ENCODE peak calls at places on chromosomes 1 and 21, in ten cellular contexts. S, T, N, I, X, L, O, H, Z and P are unnamed samples.

GRCh38 chr1:178910023-178910422 is 39.1 kb upstream of the ANGPTL1 start:
- DNase-seq in L (no peak), H (no peak), Z (no peak), T (no peak), N (no peak), I (no peak), O (no peak), S (no peak), X (no peak), P (no peak)

GRCh38 chr1:58727363-58727762 is 27.5 kb upstream of the MYSM1 start:
- DNase-seq in L (no peak), T (peak; percentile 30), N (no peak), H (no peak), O (peak; percentile 85), Z (no peak), S (peak; percentile 89), I (no peak), X (no peak), P (peak; percentile 82)

GRCh38 chr1:162080472-162081015 is 11.1 kb downstream of the NOS1AP start:
- DNase-seq in S (no peak), L (no peak), Z (no peak), H (no peak), N (no peak), I (no peak), O (no peak), T (no peak), X (no peak), P (no peak)

GRCh38 chr21:22743085-22743484 is 1744.9 kb downstream of the NCAM2 start:
- DNase-seq in N (no peak), I (no peak), H (no peak), Z (no peak), O (no peak), S (no peak), L (no peak), X (no peak), T (no peak), P (no peak)

GRCh38 chr1:78223417-78224215 is 177.8 kb downstream of the GIPC2 start:
- DNase-seq in I (no peak), Z (no peak), X (no peak), N (no peak), S (peak; percentile 64), H (no peak), L (no peak), T (no peak), O (peak; percentile 59), P (peak; percentile 86)

GRCh38 chr21:45487891-45488600 is 54.2 kb downstream of the SLC19A1 start:
- DNase-seq in O (no peak), I (no peak), H (no peak), L (no peak), S (no peak), X (no peak), Z (no peak), N (no peak), T (no peak), P (no peak)

GRCh38 chr1:145956776-145957442 is 908 bp downstream of the LIX1L start:
- DNase-seq in H (no peak), X (no peak), T (no peak), I (no peak), O (peak; percentile 48), N (peak; percentile 72), Z (no peak), S (peak; percentile 38), L (no peak), P (no peak)

GRCh38 chr1:210905944-210906453 is 227.9 kb downstream of the KCNH1 start:
- DNase-seq in X (no peak), O (no peak), Z (no peak), N (no peak), L (no peak), S (no peak), H (no peak), T (no peak), I (no peak), P (no peak)

GRCh38 chr1:24491577-24492360 is 10.9 kb upstream of the RCAN3 start:
- DNase-seq in X (no peak), L (no peak), T (no peak), N (no peak), O (peak; percentile 25), H (no peak), Z (no peak), I (peak; percentile 66), S (no peak), P (no peak)

GRCh38 chr1:27527223-27527856 is 37.4 kb upstream of the WASF2 start:
- DNase-seq in N (peak; percentile 85), H (peak; percentile 60), T (peak; percentile 76), X (peak; percentile 64), S (peak; percentile 85), L (peak; percentile 69), Z (no peak), I (peak; percentile 91), O (peak; percentile 57), P (no peak)
- H3K4me3 ChIP-seq in N (peak overlapping the region; percentile 43), H (peak overlapping the region; percentile 46), T (peak overlapping the region; percentile 29), X (peak overlapping the region; percentile 37), S (no peak overlapping the region), L (no peak overlapping the region), Z (peak overlapping the region; percentile 50), I (peak overlapping the region; percentile 78), O (no peak overlapping the region), P (peak overlapping the region; percentile 62)

GRCh38 chr1:172401907-172402306 is 18.6 kb upstream of the C1orf105 start:
- DNase-seq in T (no peak), S (no peak), O (no peak), H (no peak), L (no peak), N (no peak), X (no peak), I (peak; percentile 74), Z (no peak), P (no peak)
- TF ChIP-seq CTCF in T (no peak), S (peak; percentile 8), O (peak; percentile 13), H (no peak), L (no peak), N (no peak), X (no peak), I (peak; percentile 71), Z (no peak), P (peak; percentile 35)

GRCh38 chr1:42942444-42942843 is 16.2 kb downstream of the SLC2A1 start:
- DNase-seq in H (no peak), S (no peak), N (no peak), I (no peak), X (no peak), Z (no peak), L (peak; percentile 52), O (no peak), T (no peak), P (no peak)

GRCh38 chr1:42943728-42944127 is 14.9 kb downstream of the SLC2A1 start:
- DNase-seq in H (no peak), Z (no peak), L (no peak), S (no peak), I (no peak), X (no peak), N (no peak), O (no peak), T (no peak), P (no peak)

GRCh38 chr1:42943166-42943565 is 15.5 kb downstream of the SLC2A1 start:
- DNase-seq in L (peak; percentile 82), X (peak; percentile 82), Z (no peak), N (no peak), S (no peak), T (peak; percentile 96), H (peak; percentile 48), O (no peak), I (no peak), P (no peak)

GRCh38 chr1:42945171-42945570 is 13.5 kb downstream of the SLC2A1 start:
- DNase-seq in L (no peak), S (no peak), T (no peak), X (no peak), N (no peak), H (no peak), Z (no peak), I (no peak), O (no peak), P (no peak)

DNA sequence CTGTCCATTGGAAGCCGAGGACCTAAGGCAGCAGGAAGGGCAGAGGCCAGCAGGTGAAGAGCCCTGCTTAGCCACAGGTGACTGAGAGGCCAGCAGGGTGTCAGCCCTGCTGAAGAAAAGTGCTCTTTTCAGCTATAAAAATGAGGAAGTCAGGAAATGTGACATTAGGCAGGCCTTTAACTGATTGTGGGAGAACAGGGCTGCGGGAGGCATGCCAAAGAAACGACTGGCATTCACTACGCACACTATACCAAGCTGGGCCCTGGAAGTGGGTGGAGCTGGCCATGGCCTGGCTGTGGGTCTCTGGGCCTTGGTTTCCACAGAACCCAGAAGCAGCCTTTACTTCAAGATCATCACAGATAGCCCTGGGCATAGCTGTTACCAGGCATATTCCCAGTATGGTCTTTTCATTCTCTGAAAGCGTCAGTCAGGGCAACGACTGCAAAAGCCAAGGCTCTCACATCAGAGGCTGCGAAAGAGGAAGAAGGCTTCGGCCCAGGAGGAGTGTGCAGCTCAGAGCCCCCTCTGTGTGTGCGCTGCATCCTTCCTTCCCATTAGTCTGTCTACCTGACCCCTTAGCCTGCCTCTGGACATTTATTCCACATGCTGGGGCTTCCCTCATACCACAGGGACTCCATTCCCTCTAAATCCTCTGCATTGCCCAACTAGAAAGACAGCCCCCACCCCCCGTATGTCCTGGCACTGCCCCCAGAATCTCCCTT is 14.3 kb downstream of the SLC2A1 start:
- DNase-seq in O (no peak), Z (peak; percentile 70), N (no peak), T (peak; percentile 76), X (peak; percentile 78), L (peak; percentile 73), H (no peak), S (no peak), I (no peak), P (no peak)
- H3K4me3 ChIP-seq in O (no peak overlapping the region), Z (no peak overlapping the region), N (no peak overlapping the region), T (no peak overlapping the region), X (no peak overlapping the region), L (no peak overlapping the region), H (peak overlapping the region; percentile 0), S (no peak overlapping the region), I (no peak overlapping the region), P (no peak overlapping the region)

DNA sequence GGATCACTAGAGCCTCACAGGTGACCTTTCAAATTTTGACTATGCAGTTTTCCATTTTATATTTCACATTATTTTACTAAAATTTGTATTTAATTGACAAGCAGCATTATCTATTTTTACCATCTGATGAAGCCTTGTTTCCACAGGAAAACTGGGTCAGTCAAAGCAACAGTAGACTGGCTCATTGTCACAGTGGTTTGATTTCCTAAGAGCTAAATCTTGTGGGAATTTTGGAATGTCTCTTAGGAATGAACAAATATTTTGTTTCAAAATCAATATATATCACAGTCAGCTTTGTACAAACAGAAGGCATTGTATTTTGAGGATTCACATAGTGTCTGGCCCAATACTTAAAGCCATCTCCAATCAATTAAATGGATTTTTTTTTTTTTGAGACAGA is 152.6 kb upstream of the RNPC3 start:
- DNase-seq in T (no peak), O (peak; percentile 36), N (no peak), S (no peak), X (no peak), L (no peak), Z (no peak), I (no peak), H (no peak), P (no peak)
- TF ChIP-seq CTCF in T (no peak), O (no peak), N (no peak), S (no peak), X (no peak), L (no peak), Z (no peak), I (no peak), H (no peak), P (no peak)

GRCh38 chr1:52659356-52659755 is 26.4 kb downstream of the SHISAL2A start:
- DNase-seq in Z (no peak), H (no peak), X (no peak), I (no peak), T (no peak), N (no peak), L (no peak), O (no peak), S (no peak), P (no peak)
- H3K4me3 ChIP-seq in Z (no peak overlapping the region), H (no peak overlapping the region), X (no peak overlapping the region), I (no peak overlapping the region), T (no peak overlapping the region), N (no peak overlapping the region), L (no peak overlapping the region), O (no peak overlapping the region), S (no peak overlapping the region), P (no peak overlapping the region)